ENCODE peak calls at places on chromosomes 3 and 15, in seven cellular contexts. One of them, this sample, is unnamed.

GRCh38 chr15:73081321-73081958 is 29.2 kb downstream of the NEO1 start:
- DNase-seq in central memory CD4-positive, alpha-beta T cell: peak; percentile 31
- DNase-seq in DMS153: peak; percentile 1
- DNase-seq in gastrocnemius medialis: no peak
- DNase-seq in EL: peak; percentile 45
- DNase-seq in stimulated activated CD4-positive, alpha-beta T cell treated with anti-CD3 and anti-CD28 coated beads, Interleukin-15, amount 100 ng/mL, for 24 hours: no peak
- DNase-seq in CD8-positive, alpha-beta T cell: no peak
- DNase-seq in this sample: no peak

GRCh38 chr3:2823016-2823415 is 287.2 kb downstream of the IL5RA start:
- DNase-seq in EL: no peak
- DNase-seq in gastrocnemius medialis: no peak
- DNase-seq in DMS153: no peak
- DNase-seq in stimulated activated CD4-positive, alpha-beta T cell treated with anti-CD3 and anti-CD28 coated beads, Interleukin-15, amount 100 ng/mL, for 24 hours: no peak
- DNase-seq in CD8-positive, alpha-beta T cell: no peak
- DNase-seq in central memory CD4-positive, alpha-beta T cell: no peak
- DNase-seq in this sample: no peak

GRCh38 chr3:48926425-48927392 is 8.1 kb downstream of the ARIH2 start:
- DNase-seq in gastrocnemius medialis: peak; percentile 27
- DNase-seq in DMS153: no peak
- DNase-seq in CD8-positive, alpha-beta T cell: no peak
- DNase-seq in central memory CD4-positive, alpha-beta T cell: no peak
- DNase-seq in stimulated activated CD4-positive, alpha-beta T cell treated with anti-CD3 and anti-CD28 coated beads, Interleukin-15, amount 100 ng/mL, for 24 hours: peak; percentile 43
- DNase-seq in EL: peak; percentile 22
- DNase-seq in this sample: no peak

GRCh38 chr3:186955898-186956696 is 25.8 kb downstream of the ST6GAL1 start:
- DNase-seq in stimulated activated CD4-positive, alpha-beta T cell treated with anti-CD3 and anti-CD28 coated beads, Interleukin-15, amount 100 ng/mL, for 24 hours: no peak
- DNase-seq in DMS153: no peak
- DNase-seq in gastrocnemius medialis: no peak
- DNase-seq in EL: no peak
- DNase-seq in central memory CD4-positive, alpha-beta T cell: no peak
- DNase-seq in CD8-positive, alpha-beta T cell: no peak
- DNase-seq in this sample: no peak

GRCh38 chr15:40763801-40764765 is at the start of gene GCHFR:
- DNase-seq in stimulated activated CD4-positive, alpha-beta T cell treated with anti-CD3 and anti-CD28 coated beads, Interleukin-15, amount 100 ng/mL, for 24 hours: peak; percentile 80
- DNase-seq in DMS153: peak; percentile 40
- DNase-seq in CD8-positive, alpha-beta T cell: peak; percentile 79
- DNase-seq in EL: peak; percentile 73
- DNase-seq in central memory CD4-positive, alpha-beta T cell: peak; percentile 66
- DNase-seq in gastrocnemius medialis: peak; percentile 61
- DNase-seq in this sample: peak; percentile 77

GRCh38 chr3:111227216-111227615 is 155.6 kb downstream of the NECTIN3 start:
- DNase-seq in stimulated activated CD4-positive, alpha-beta T cell treated with anti-CD3 and anti-CD28 coated beads, Interleukin-15, amount 100 ng/mL, for 24 hours: no peak
- DNase-seq in central memory CD4-positive, alpha-beta T cell: no peak
- DNase-seq in CD8-positive, alpha-beta T cell: no peak
- DNase-seq in DMS153: no peak
- DNase-seq in EL: peak; percentile 70
- DNase-seq in gastrocnemius medialis: no peak
- DNase-seq in this sample: no peak

GRCh38 chr15:43383070-43383469 is 12.2 kb downstream of the TUBGCP4 start:
- DNase-seq in CD8-positive, alpha-beta T cell: no peak
- DNase-seq in central memory CD4-positive, alpha-beta T cell: no peak
- DNase-seq in DMS153: no peak
- DNase-seq in gastrocnemius medialis: no peak
- DNase-seq in stimulated activated CD4-positive, alpha-beta T cell treated with anti-CD3 and anti-CD28 coated beads, Interleukin-15, amount 100 ng/mL, for 24 hours: no peak
- DNase-seq in EL: peak; percentile 12
- DNase-seq in this sample: no peak

GRCh38 chr15:50210462-50211264 is 28.7 kb downstream of the SLC27A2 start:
- DNase-seq in CD8-positive, alpha-beta T cell: no peak
- DNase-seq in central memory CD4-positive, alpha-beta T cell: no peak
- DNase-seq in stimulated activated CD4-positive, alpha-beta T cell treated with anti-CD3 and anti-CD28 coated beads, Interleukin-15, amount 100 ng/mL, for 24 hours: no peak
- DNase-seq in gastrocnemius medialis: no peak
- DNase-seq in DMS153: no peak
- DNase-seq in EL: no peak
- DNase-seq in this sample: no peak

GRCh38 chr3:155497930-155498647 is 204.6 kb upstream of the STRIT1 start:
- DNase-seq in DMS153: no peak
- DNase-seq in stimulated activated CD4-positive, alpha-beta T cell treated with anti-CD3 and anti-CD28 coated beads, Interleukin-15, amount 100 ng/mL, for 24 hours: no peak
- DNase-seq in EL: peak; percentile 88
- DNase-seq in CD8-positive, alpha-beta T cell: no peak
- DNase-seq in gastrocnemius medialis: no peak
- DNase-seq in central memory CD4-positive, alpha-beta T cell: no peak
- DNase-seq in this sample: no peak

GRCh38 chr3:128490650-128491070 is 2.3 kb downstream of the GATA2 start:
- DNase-seq in EL: no peak
- DNase-seq in DMS153: no peak
- DNase-seq in central memory CD4-positive, alpha-beta T cell: no peak
- DNase-seq in CD8-positive, alpha-beta T cell: no peak
- DNase-seq in gastrocnemius medialis: no peak
- DNase-seq in stimulated activated CD4-positive, alpha-beta T cell treated with anti-CD3 and anti-CD28 coated beads, Interleukin-15, amount 100 ng/mL, for 24 hours: no peak
- DNase-seq in this sample: no peak

GRCh38 chr15:75360391-75360790 is 8.0 kb downstream of the MAN2C1 start:
- DNase-seq in stimulated activated CD4-positive, alpha-beta T cell treated with anti-CD3 and anti-CD28 coated beads, Interleukin-15, amount 100 ng/mL, for 24 hours: no peak
- DNase-seq in CD8-positive, alpha-beta T cell: no peak
- DNase-seq in central memory CD4-positive, alpha-beta T cell: no peak
- DNase-seq in gastrocnemius medialis: no peak
- DNase-seq in DMS153: no peak
- DNase-seq in EL: no peak
- DNase-seq in this sample: peak; percentile 45

GRCh38 chr3:133535971-133536634 is 37.4 kb upstream of the CDV3 start:
- DNase-seq in gastrocnemius medialis: peak; percentile 13
- DNase-seq in stimulated activated CD4-positive, alpha-beta T cell treated with anti-CD3 and anti-CD28 coated beads, Interleukin-15, amount 100 ng/mL, for 24 hours: no peak
- DNase-seq in central memory CD4-positive, alpha-beta T cell: no peak
- DNase-seq in CD8-positive, alpha-beta T cell: no peak
- DNase-seq in DMS153: no peak
- DNase-seq in EL: peak; percentile 91
- DNase-seq in this sample: no peak

GRCh38 chr3:123071146-123071545 is 4.3 kb downstream of the PDIA5 start:
- DNase-seq in CD8-positive, alpha-beta T cell: no peak
- DNase-seq in gastrocnemius medialis: no peak
- DNase-seq in central memory CD4-positive, alpha-beta T cell: no peak
- DNase-seq in stimulated activated CD4-positive, alpha-beta T cell treated with anti-CD3 and anti-CD28 coated beads, Interleukin-15, amount 100 ng/mL, for 24 hours: no peak
- DNase-seq in EL: no peak
- DNase-seq in DMS153: no peak
- DNase-seq in this sample: no peak

GRCh38 chr3:24520941-24521305 is 26.3 kb upstream of the THRB start:
- DNase-seq in central memory CD4-positive, alpha-beta T cell: no peak
- DNase-seq in DMS153: no peak
- DNase-seq in EL: no peak
- DNase-seq in stimulated activated CD4-positive, alpha-beta T cell treated with anti-CD3 and anti-CD28 coated beads, Interleukin-15, amount 100 ng/mL, for 24 hours: no peak
- DNase-seq in CD8-positive, alpha-beta T cell: no peak
- DNase-seq in gastrocnemius medialis: no peak
- DNase-seq in this sample: no peak

GRCh38 chr3:134482622-134483021 is 3.2 kb downstream of the ANAPC13 start:
- DNase-seq in central memory CD4-positive, alpha-beta T cell: no peak
- DNase-seq in stimulated activated CD4-positive, alpha-beta T cell treated with anti-CD3 and anti-CD28 coated beads, Interleukin-15, amount 100 ng/mL, for 24 hours: no peak
- DNase-seq in gastrocnemius medialis: no peak
- DNase-seq in CD8-positive, alpha-beta T cell: no peak
- DNase-seq in EL: no peak
- DNase-seq in DMS153: no peak
- DNase-seq in this sample: no peak

GRCh38 chr15:99438691-99439523 is 126.9 kb upstream of the MEF2A start:
- DNase-seq in stimulated activated CD4-positive, alpha-beta T cell treated with anti-CD3 and anti-CD28 coated beads, Interleukin-15, amount 100 ng/mL, for 24 hours: no peak
- DNase-seq in gastrocnemius medialis: no peak
- DNase-seq in CD8-positive, alpha-beta T cell: peak; percentile 65
- DNase-seq in EL: no peak
- DNase-seq in DMS153: no peak
- DNase-seq in central memory CD4-positive, alpha-beta T cell: no peak
- DNase-seq in this sample: peak; percentile 2

GRCh38 chr3:152261329-152261728 is 7.4 kb upstream of the MBNL1 start:
- DNase-seq in gastrocnemius medialis: no peak
- DNase-seq in CD8-positive, alpha-beta T cell: no peak
- DNase-seq in DMS153: no peak
- DNase-seq in stimulated activated CD4-positive, alpha-beta T cell treated with anti-CD3 and anti-CD28 coated beads, Interleukin-15, amount 100 ng/mL, for 24 hours: no peak
- DNase-seq in central memory CD4-positive, alpha-beta T cell: no peak
- DNase-seq in EL: no peak
- DNase-seq in this sample: no peak

GRCh38 chr3:128178782-128179473 is 25.6 kb downstream of the EEFSEC start:
- DNase-seq in gastrocnemius medialis: no peak
- DNase-seq in CD8-positive, alpha-beta T cell: no peak
- DNase-seq in DMS153: no peak
- DNase-seq in central memory CD4-positive, alpha-beta T cell: no peak
- DNase-seq in EL: no peak
- DNase-seq in stimulated activated CD4-positive, alpha-beta T cell treated with anti-CD3 and anti-CD28 coated beads, Interleukin-15, amount 100 ng/mL, for 24 hours: no peak
- DNase-seq in this sample: no peak

GRCh38 chr3:129230311-129231019 is 18.9 kb upstream of the COPG1 start:
- DNase-seq in gastrocnemius medialis: no peak
- DNase-seq in stimulated activated CD4-positive, alpha-beta T cell treated with anti-CD3 and anti-CD28 coated beads, Interleukin-15, amount 100 ng/mL, for 24 hours: peak; percentile 44
- DNase-seq in central memory CD4-positive, alpha-beta T cell: no peak
- DNase-seq in EL: peak; percentile 91
- DNase-seq in CD8-positive, alpha-beta T cell: no peak
- DNase-seq in DMS153: no peak
- DNase-seq in this sample: no peak

GRCh38 chr3:113223831-113224240 is 12.5 kb downstream of the BOC start:
- DNase-seq in central memory CD4-positive, alpha-beta T cell: no peak
- DNase-seq in DMS153: no peak
- DNase-seq in gastrocnemius medialis: no peak
- DNase-seq in stimulated activated CD4-positive, alpha-beta T cell treated with anti-CD3 and anti-CD28 coated beads, Interleukin-15, amount 100 ng/mL, for 24 hours: peak; percentile 49
- DNase-seq in CD8-positive, alpha-beta T cell: no peak
- DNase-seq in EL: no peak
- DNase-seq in this sample: no peak

GRCh38 chr3:39267631-39268553 is 11.9 kb downstream of the CX3CR1 start:
- DNase-seq in gastrocnemius medialis: no peak
- DNase-seq in CD8-positive, alpha-beta T cell: peak; percentile 68
- DNase-seq in stimulated activated CD4-positive, alpha-beta T cell treated with anti-CD3 and anti-CD28 coated beads, Interleukin-15, amount 100 ng/mL, for 24 hours: peak; percentile 84
- DNase-seq in EL: no peak
- DNase-seq in central memory CD4-positive, alpha-beta T cell: peak; percentile 82
- DNase-seq in DMS153: no peak
- DNase-seq in this sample: peak; percentile 82

GRCh38 chr15:77659350-77660321 is 26.9 kb upstream of the LINGO1 start:
- DNase-seq in gastrocnemius medialis: no peak
- DNase-seq in DMS153: no peak
- DNase-seq in stimulated activated CD4-positive, alpha-beta T cell treated with anti-CD3 and anti-CD28 coated beads, Interleukin-15, amount 100 ng/mL, for 24 hours: peak; percentile 70
- DNase-seq in EL: peak; percentile 59
- DNase-seq in CD8-positive, alpha-beta T cell: no peak
- DNase-seq in central memory CD4-positive, alpha-beta T cell: no peak
- DNase-seq in this sample: no peak

GRCh38 chr3:54087581-54088410 is 34.6 kb upstream of the CACNA2D3 start:
- DNase-seq in EL: no peak
- DNase-seq in DMS153: no peak
- DNase-seq in gastrocnemius medialis: no peak
- DNase-seq in central memory CD4-positive, alpha-beta T cell: no peak
- DNase-seq in stimulated activated CD4-positive, alpha-beta T cell treated with anti-CD3 and anti-CD28 coated beads, Interleukin-15, amount 100 ng/mL, for 24 hours: no peak
- DNase-seq in CD8-positive, alpha-beta T cell: no peak
- DNase-seq in this sample: no peak

GRCh38 chr3:125023833-125024560 is 31.8 kb downstream of the HEG1 start:
- DNase-seq in gastrocnemius medialis: no peak
- DNase-seq in DMS153: peak; percentile 25
- DNase-seq in stimulated activated CD4-positive, alpha-beta T cell treated with anti-CD3 and anti-CD28 coated beads, Interleukin-15, amount 100 ng/mL, for 24 hours: no peak
- DNase-seq in EL: no peak
- DNase-seq in central memory CD4-positive, alpha-beta T cell: no peak
- DNase-seq in CD8-positive, alpha-beta T cell: no peak
- DNase-seq in this sample: no peak

GRCh38 chr3:74089854-74090253 is 465.1 kb upstream of the PDZRN3 start:
- DNase-seq in central memory CD4-positive, alpha-beta T cell: no peak
- DNase-seq in gastrocnemius medialis: no peak
- DNase-seq in EL: no peak
- DNase-seq in stimulated activated CD4-positive, alpha-beta T cell treated with anti-CD3 and anti-CD28 coated beads, Interleukin-15, amount 100 ng/mL, for 24 hours: no peak
- DNase-seq in CD8-positive, alpha-beta T cell: no peak
- DNase-seq in DMS153: no peak
- DNase-seq in this sample: no peak

GRCh38 chr3:48273594-48274211 is 32.8 kb downstream of the ZNF589 start:
- DNase-seq in EL: peak; percentile 61
- DNase-seq in DMS153: no peak
- DNase-seq in gastrocnemius medialis: peak; percentile 34
- DNase-seq in central memory CD4-positive, alpha-beta T cell: peak; percentile 45
- DNase-seq in stimulated activated CD4-positive, alpha-beta T cell treated with anti-CD3 and anti-CD28 coated beads, Interleukin-15, amount 100 ng/mL, for 24 hours: peak; percentile 55
- DNase-seq in CD8-positive, alpha-beta T cell: peak; percentile 67
- DNase-seq in this sample: no peak

GRCh38 chr3:189629803-189630455 is 1.3 kb upstream of the TP63 start:
- DNase-seq in CD8-positive, alpha-beta T cell: no peak
- DNase-seq in stimulated activated CD4-positive, alpha-beta T cell treated with anti-CD3 and anti-CD28 coated beads, Interleukin-15, amount 100 ng/mL, for 24 hours: no peak
- DNase-seq in EL: no peak
- DNase-seq in gastrocnemius medialis: no peak
- DNase-seq in DMS153: no peak
- DNase-seq in central memory CD4-positive, alpha-beta T cell: no peak
- DNase-seq in this sample: no peak

GRCh38 chr3:182440101-182440500 is 353.2 kb upstream of the ATP11B start:
- DNase-seq in gastrocnemius medialis: no peak
- DNase-seq in EL: no peak
- DNase-seq in CD8-positive, alpha-beta T cell: no peak
- DNase-seq in stimulated activated CD4-positive, alpha-beta T cell treated with anti-CD3 and anti-CD28 coated beads, Interleukin-15, amount 100 ng/mL, for 24 hours: no peak
- DNase-seq in central memory CD4-positive, alpha-beta T cell: no peak
- DNase-seq in DMS153: no peak
- DNase-seq in this sample: no peak